ENCODE peak calls at places on chromosomes 11 and 22, in seven cellular contexts. C is fibroblast of lung, O is OCI-LY7, S is HCT116, U is left lung, T is lower lobe of right lung, P is ovary. L is an unnamed sample. For H3K4me1, the result is how much of the 10 kb centered on the place peaks cover.

GRCh38 chr22:47351836-47352579 is 589.6 kb downstream of the TBC1D22A start:
- DNase-seq in C (no peak), O (no peak), S (no peak), U (peak), T (no peak), P (no peak), L (no peak)

GRCh38 chr11:45745065-45745811 is 59.7 kb upstream of the SLC35C1 start:
- DNase-seq in C (no peak), O (no peak), S (no peak), U (no peak), T (no peak), P (peak), L (no peak)

GRCh38 chr11:12642040-12642439 is 32.2 kb upstream of the TEAD1 start:
- DNase-seq in C (peak), O (no peak), S (no peak), U (no peak), T (no peak), P (no peak), L (no peak)

GRCh38 chr11:746289-747175 is 732 bp upstream of the TALDO1 start:
- DNase-seq in C (no peak), O (peak), S (no peak), U (no peak), T (no peak), P (no peak), L (no peak)

GRCh38 chr11:13235895-13236294 is 41.7 kb upstream of the BMAL1 start:
- DNase-seq in C (no peak), O (no peak), S (no peak), U (no peak), T (no peak), P (no peak), L (no peak)

GRCh38 chr11:35302388-35302787 is 117.0 kb downstream of the SLC1A2 start:
- DNase-seq in C (peak), O (no peak), S (no peak), U (no peak), T (no peak), P (no peak), L (no peak)

GRCh38 chr22:17213976-17214375 is 5.3 kb downstream of the ADA2 start:
- DNase-seq in C (peak), O (peak), S (peak), U (peak), T (peak), P (no peak), L (no peak)

GRCh38 chr11:6531267-6531752 is 34.2 kb downstream of the DNHD1 start:
- DNase-seq in C (peak), O (peak), S (peak), U (no peak), T (no peak), P (no peak), L (no peak)

GRCh38 chr11:19259487-19260345 is 19.0 kb upstream of the E2F8 start:
- DNase-seq in C (peak), O (peak), S (peak), U (peak), T (peak), P (no peak), L (no peak)

GRCh38 chr11:112612283-112612849 is 348.9 kb upstream of the NCAM1 start:
- DNase-seq in C (no peak), O (no peak), S (peak), U (no peak), T (no peak), P (no peak), L (no peak)

GRCh38 chr22:44355688-44356070 is 42.9 kb upstream of the SHISAL1 start:
- DNase-seq in C (no peak), O (no peak), S (no peak), U (peak), T (peak), P (peak), L (no peak)

GRCh38 chr11:95585071-95585751 is 204.4 kb downstream of the FAM76B start:
- DNase-seq in C (peak), O (no peak), S (no peak), U (no peak), T (no peak), P (no peak), L (no peak)

GRCh38 chr22:26377170-26377825 is 51.8 kb upstream of the ASPHD2 start:
- DNase-seq in C (no peak), O (no peak), S (no peak), U (no peak), T (no peak), P (no peak), L (no peak)

DNA sequence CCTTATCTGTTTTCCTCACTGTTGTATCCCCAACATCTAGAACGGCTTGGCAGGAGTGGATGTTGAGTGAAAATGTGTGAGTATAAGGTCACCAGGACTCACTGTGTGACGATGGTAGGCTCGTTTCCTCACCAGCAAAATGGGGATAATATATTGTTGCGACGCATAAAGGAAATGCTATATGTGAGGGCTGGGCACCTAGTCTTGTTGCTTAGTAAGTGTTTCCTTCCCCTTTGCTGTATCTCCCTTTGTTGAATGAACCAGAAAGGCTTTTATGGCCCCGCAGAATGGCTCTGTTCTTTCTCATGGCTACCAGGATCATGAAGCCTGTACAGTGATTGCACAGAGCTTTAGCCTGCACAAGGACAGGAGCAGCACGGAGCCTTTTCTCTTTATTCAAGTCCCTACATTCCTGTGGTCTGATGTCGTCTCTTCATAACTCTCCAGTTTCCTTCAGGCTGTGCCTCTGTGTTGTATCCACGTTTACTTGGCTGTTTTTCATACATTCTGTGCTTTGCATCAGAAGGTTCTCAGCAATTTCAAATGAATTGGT is 5.4 kb downstream of the TNRC6B start:
- DNase-seq in C (peak), O (no peak), S (no peak), U (no peak), T (no peak), P (no peak), L (no peak)
- H3K4me1 ChIP-seq in C (under half), O (under half), S (under half), U (under half), T (half or more), P (under half), L (half or more)

DNA sequence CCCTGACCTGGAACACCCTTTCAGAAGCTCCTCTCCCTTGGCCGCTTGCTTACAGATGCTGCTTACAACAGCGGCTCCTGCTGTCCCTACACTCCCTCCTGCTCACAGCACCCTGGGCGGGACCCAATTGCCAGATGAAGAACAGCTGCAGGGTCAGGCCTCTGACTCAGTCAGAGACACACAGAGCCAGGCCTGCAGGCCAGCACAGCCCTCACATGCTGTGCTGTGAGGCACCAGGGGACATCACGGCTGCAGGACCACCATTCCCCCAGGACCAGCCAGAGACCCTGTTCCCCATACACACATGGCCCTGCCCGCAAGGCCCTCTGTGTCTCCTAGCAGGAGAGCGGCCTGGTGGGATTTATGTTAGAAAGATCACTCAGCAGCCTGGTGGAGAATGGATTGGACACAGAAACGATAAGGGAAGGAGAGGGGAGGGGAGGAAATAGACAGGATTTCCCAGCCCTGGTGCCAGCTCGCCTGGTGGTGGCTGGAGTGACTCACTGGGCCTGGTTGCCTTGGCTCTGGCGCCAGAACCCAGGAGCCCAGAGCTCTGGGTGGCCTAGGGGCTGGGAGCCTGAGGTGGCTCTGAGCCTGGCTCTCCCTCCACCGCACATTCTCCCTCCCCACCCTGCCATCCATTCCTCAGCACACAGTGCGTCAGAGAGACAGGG is 6.7 kb downstream of the CAPN5 start:
- DNase-seq in C (peak), O (no peak), S (peak), U (peak), T (peak), P (peak), L (peak)
- TF ChIP-seq CTCF in C (peak), O (no peak), S (peak), U (peak), T (peak), P (peak), L (peak)

GRCh38 chr11:28924007-28924406 is 815.8 kb downstream of the METTL15 start:
- DNase-seq in C (no peak), O (no peak), S (no peak), U (no peak), T (no peak), P (no peak), L (no peak)
- H3K4me3 ChIP-seq in C (no peak), O (no peak), S (no peak), U (no peak), T (no peak), P (no peak), L (no peak)

GRCh38 chr11:116519499-116519898 is 253.3 kb downstream of the BUD13 start:
- DNase-seq in C (no peak), O (no peak), S (no peak), U (no peak), T (no peak), P (no peak), L (no peak)
- H3K4me1 ChIP-seq in C (under half), O (under half), S (under half), U (under half), T (under half), P (under half), L (under half)

DNA sequence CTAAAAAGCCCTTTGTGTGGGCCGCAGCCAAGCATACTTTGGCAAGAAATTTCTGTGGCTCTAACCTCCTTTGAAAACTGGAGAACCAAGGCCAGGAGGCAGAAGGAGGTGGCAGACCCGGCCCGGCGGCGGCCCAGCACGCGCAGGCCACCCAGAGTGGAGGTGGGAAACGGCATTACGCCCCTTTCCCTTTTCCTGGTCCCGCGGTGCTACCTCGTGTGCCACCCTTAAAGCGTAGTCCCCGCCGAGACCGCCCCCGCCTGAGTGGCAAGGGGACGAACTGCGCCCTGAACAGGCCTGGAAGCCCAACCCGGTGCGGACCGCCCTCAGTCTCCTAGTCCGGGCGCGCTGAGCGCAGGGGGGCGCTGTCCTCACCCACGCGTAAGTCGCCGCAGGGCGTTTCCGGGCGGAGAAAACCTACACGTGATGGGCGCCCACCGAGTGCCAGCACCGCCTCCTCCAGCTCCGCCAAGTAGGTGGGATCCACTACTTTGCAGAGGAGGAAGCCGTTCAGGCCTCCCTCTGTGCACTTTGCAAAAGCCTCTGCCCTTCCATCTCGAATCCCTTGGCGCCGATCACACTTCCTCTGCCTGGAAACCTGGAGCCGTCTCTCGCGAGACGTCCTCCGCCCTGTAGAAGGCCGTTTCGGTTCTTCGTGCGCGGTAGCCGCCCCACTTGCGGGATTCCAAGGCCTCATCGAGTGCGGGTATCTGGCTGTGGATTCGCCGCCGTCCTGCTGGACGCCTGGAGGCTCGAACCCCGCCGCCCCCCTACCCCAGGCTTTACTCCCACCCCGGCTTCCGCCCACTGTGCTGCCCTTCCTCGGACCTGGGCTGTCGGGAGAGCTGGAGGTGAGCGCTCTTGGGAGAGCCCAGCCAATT is at the start of gene ACCS:
- DNase-seq in C (peak), O (no peak), S (peak), U (peak), T (peak), P (peak), L (peak)
- TF ChIP-seq CTCF in C (peak), O (no peak), S (peak), U (peak), T (peak), P (peak), L (peak)

DNA sequence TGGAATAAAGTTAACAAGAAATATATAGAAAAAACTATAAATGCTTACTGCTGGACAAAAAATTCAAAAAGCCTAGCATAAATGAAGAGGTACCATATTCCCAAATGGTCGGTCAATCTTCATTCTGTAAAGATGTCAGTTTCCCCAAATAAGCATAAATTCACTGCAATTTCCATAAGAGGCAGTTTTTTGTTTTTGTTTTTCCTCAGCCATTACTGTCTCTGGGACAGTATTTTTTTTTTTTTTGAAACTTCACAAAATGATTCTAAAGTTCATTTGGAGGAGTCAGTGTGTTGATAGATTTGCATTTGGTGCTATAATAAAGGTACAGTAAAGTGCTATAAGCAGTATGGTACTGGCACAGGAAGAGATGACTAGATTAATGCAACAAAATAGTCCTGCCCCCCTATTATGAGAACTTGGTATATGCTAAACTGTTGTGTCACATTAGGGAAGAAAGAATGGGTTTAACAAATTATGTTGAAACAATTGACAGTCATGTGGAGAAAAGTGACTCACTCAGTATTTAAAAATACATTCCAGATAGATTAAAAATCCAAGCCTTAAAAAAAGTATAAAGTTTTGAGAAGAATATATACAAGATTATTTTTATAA is 2.5 kb upstream of the FTH1 start:
- DNase-seq in C (peak), O (no peak), S (no peak), U (no peak), T (no peak), P (no peak), L (no peak)
- H3K4me3 ChIP-seq in C (peak), O (no peak), S (no peak), U (no peak), T (peak), P (no peak), L (peak)

GRCh38 chr11:30926130-30926529 is 340.0 kb upstream of the MPPED2 start:
- DNase-seq in C (no peak), O (no peak), S (no peak), U (no peak), T (no peak), P (no peak), L (no peak)
- H3K4me1 ChIP-seq in C (under half), O (under half), S (under half), U (under half), T (under half), P (under half), L (under half)

GRCh38 chr11:57457643-57458023 is 2.7 kb upstream of the RTN4RL2 start:
- DNase-seq in C (no peak), O (no peak), S (no peak), U (no peak), T (no peak), P (no peak), L (no peak)
- TF ChIP-seq CTCF in C (no peak), O (peak), S (no peak), U (peak), T (peak), P (no peak), L (no peak)

GRCh38 chr11:66800720-66801428 is 42.4 kb upstream of the RCE1 start:
- DNase-seq in C (no peak), O (peak), S (no peak), U (no peak), T (no peak), P (no peak), L (no peak)
- H3K4me3 ChIP-seq in C (no peak), O (peak), S (no peak), U (no peak), T (no peak), P (no peak), L (no peak)